ENCODE peak calls at places on chromosomes 2 and 18, in five cellular contexts. V, C, I, L and P are unnamed samples. For H3K4me1, the result is how much of the 10 kb centered on the place peaks cover.

GRCh38 chr2:54284801-54285200 is 28.8 kb upstream of the TSPYL6 start:
- DNase-seq in C (no peak), V (no peak), L (no peak), I (no peak), P (no peak)

GRCh38 chr18:66548747-66549146 is 55.1 kb downstream of the CDH19 start:
- DNase-seq in C (no peak), V (no peak), L (no peak), I (no peak), P (no peak)

GRCh38 chr2:43158259-43158880 is 68.0 kb downstream of the ZFP36L2 start:
- DNase-seq in I (no peak), V (peak), C (peak), L (peak), P (no peak)

GRCh38 chr2:183866666-183867065 is 731.7 kb upstream of the ZNF804A start:
- DNase-seq in L (no peak), V (no peak), C (no peak), I (no peak), P (no peak)

GRCh38 chr2:150062416-150062815 is 425.1 kb downstream of the RND3 start:
- DNase-seq in C (no peak), I (no peak), V (no peak), L (no peak), P (no peak)

GRCh38 chr2:6945821-6946220 is 28.6 kb downstream of the RNF144A start:
- DNase-seq in C (peak), V (no peak), I (no peak), L (no peak), P (no peak)

GRCh38 chr2:12605366-12605765 is 111.4 kb upstream of the TRIB2 start:
- DNase-seq in C (no peak), I (no peak), V (no peak), L (no peak), P (no peak)

GRCh38 chr2:1584691-1585485 is 159.4 kb downstream of the PXDN start:
- DNase-seq in L (peak), C (no peak), V (no peak), I (no peak), P (no peak)

GRCh38 chr2:161104054-161104553 is 56.1 kb upstream of the TANK start:
- DNase-seq in L (no peak), I (no peak), V (no peak), C (no peak), P (no peak)

GRCh38 chr2:71796174-71796592 is 342.8 kb downstream of the DYSF start:
- DNase-seq in V (no peak), C (no peak), L (no peak), I (no peak), P (no peak)

GRCh38 chr2:45763256-45763655 is 111.8 kb downstream of the PRKCE start:
- DNase-seq in V (no peak), C (no peak), I (no peak), L (no peak), P (no peak)

GRCh38 chr2:67799889-67800288 is 262.9 kb downstream of the C1D start:
- DNase-seq in V (no peak), L (no peak), I (no peak), C (no peak), P (no peak)

GRCh38 chr2:199303814-199304213 is 153.9 kb downstream of the SATB2 start:
- DNase-seq in V (no peak), I (no peak), L (peak), C (no peak), P (no peak)

GRCh38 chr2:41207578-41207977 is 755.7 kb upstream of the SLC8A1 start:
- DNase-seq in L (no peak), C (no peak), V (no peak), I (no peak), P (no peak)

GRCh38 chr2:46461716-46462171 is 17.6 kb upstream of the TMEM247 start:
- DNase-seq in I (no peak), L (no peak), C (no peak), V (no peak), P (no peak)

GRCh38 chr18:79950440-79951341 is 762 bp downstream of the SLC66A2 start:
- DNase-seq in C (peak), L (no peak), V (peak), I (no peak), P (no peak)

GRCh38 chr18:79951545-79952456 is at the start of gene SLC66A2:
- DNase-seq in V (peak), C (peak), I (peak), L (peak), P (peak)

GRCh38 chr18:79947881-79948610 is 3.4 kb downstream of the SLC66A2 start:
- DNase-seq in L (peak), V (no peak), I (no peak), C (peak), P (no peak)

GRCh38 chr18:79948719-79949411 is 2.6 kb downstream of the SLC66A2 start:
- DNase-seq in L (peak), V (no peak), C (peak), I (no peak), P (no peak)

GRCh38 chr18:79949571-79950439 is 1.6 kb downstream of the SLC66A2 start:
- DNase-seq in C (peak), V (no peak), I (no peak), L (peak), P (no peak)
- H3K4me1 ChIP-seq in C (under half), V (under half), I (under half), L (under half), P (under half)

GRCh38 chr2:233371608-233372007 is 17.3 kb downstream of the DGKD start:
- DNase-seq in L (no peak), C (no peak), V (no peak), I (no peak), P (no peak)
- H3K4me1 ChIP-seq in L (under half), C (under half), V (under half), I (under half), P (under half)

GRCh38 chr2:172460780-172461201 is 33.4 kb downstream of the ITGA6 start:
- DNase-seq in C (no peak), L (no peak), I (no peak), V (no peak), P (no peak)

GRCh38 chr2:172461591-172462392 is 34.4 kb downstream of the ITGA6 start:
- DNase-seq in V (peak), I (peak), C (peak), L (peak), P (peak)

GRCh38 chr2:172457606-172458005 is 30.2 kb downstream of the ITGA6 start:
- DNase-seq in I (no peak), C (no peak), L (no peak), V (no peak), P (no peak)

GRCh38 chr2:172456002-172456401 is 28.6 kb downstream of the ITGA6 start:
- DNase-seq in L (no peak), C (no peak), I (no peak), V (no peak), P (no peak)

DNA sequence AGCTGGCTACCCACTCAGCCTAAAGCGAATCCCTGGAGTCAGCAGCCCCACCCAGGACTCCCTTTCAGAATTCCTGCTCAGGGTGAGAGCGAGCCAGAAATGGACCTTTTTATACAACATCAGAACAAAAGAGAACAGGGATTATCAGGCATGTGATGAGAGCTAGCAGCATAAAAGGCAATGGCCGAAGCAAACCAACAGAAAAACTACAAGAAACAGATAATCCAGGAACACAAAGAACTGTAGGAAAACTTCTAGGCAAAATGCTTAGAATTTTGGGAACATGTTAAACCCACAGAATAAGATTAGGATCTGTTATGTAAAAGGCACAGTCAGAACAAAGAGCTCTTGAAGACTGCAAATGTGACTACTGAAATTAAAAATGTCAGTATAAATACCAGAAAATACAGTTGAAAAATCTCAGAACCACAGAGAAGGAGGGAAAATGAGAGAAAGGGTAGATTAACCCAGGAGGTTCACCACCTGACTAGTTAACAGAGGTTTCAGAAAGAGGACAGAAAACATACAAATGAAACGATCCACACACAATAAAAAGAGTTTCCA is 31.3 kb downstream of the ITGA6 start:
- DNase-seq in I (no peak), L (no peak), C (no peak), V (no peak), P (no peak)
- H3K4me1 ChIP-seq in I (half or more), L (under half), C (under half), V (under half), P (under half)

DNA sequence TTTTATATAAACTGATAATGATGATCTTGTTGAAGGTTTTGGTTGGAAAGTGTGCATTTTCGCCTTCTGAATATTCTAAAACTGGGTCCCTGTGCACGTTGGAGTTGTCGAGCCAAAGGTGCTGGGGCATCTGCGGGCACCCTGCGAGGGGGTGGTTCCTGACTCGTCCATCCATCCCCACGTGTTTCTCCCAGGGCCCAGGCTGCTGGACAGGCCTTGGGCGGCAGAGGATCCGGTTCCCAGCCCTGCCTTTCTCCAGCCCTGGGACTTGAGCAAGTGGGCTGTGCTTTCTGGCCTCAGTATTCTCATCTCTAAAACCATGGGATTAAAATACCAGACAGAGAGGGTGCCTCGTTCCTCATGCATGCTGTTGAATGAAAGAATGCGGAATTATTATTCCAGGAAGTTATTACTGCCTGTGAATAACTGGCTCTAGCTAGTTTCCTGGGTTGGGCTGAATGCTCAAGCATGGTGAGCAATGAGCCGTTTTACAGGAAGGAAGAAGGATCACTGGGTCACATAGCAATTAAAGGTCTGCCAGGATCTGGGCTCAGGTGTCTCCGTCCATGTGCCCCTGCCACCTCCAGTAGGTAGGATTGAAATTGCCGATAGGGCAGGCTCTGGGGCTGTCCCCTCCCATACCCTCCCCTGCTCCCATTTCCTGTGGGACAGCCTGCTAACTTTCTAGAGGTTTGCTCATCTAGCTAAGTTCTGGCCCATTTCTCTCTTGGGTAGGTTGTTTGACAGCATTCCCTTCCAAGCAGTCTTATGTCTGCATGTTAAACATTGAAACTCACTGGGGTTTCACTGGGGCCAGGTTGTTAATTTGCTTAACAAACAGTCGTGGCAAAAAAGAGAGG is 77.2 kb upstream of the HS6ST1 start:
- DNase-seq in I (no peak), L (no peak), C (peak), V (no peak), P (no peak)
- H3K4me1 ChIP-seq in I (under half), L (under half), C (under half), V (under half), P (under half)